ENCODE peak calls at places on chromosome 6, in six cellular contexts. V is uterus, R is tibial artery, U is adrenal gland, Z is cardiac muscle cell, W is lower lobe of right lung. N is an unnamed sample. For H3K4me1, the result is how much of the 10 kb centered on the place peaks cover.

GRCh38 chr6:14824060-14824834 is 421.6 kb upstream of the JARID2 start:
- DNase-seq in V (no peak), R (no peak), U (no peak), Z (peak), W (no peak), N (no peak)

GRCh38 chr6:44072452-44072958 is 54.7 kb downstream of the MRPL14 start:
- DNase-seq in V (no peak), R (no peak), U (no peak), Z (no peak), W (no peak), N (peak)

GRCh38 chr6:106790146-106790770 is 160.9 kb downstream of the QRSL1 start:
- DNase-seq in V (no peak), R (no peak), U (no peak), Z (no peak), W (no peak), N (no peak)

GRCh38 chr6:17281100-17281496 is at the start of gene RBM24:
- DNase-seq in V (peak), R (peak), U (peak), Z (peak), W (peak), N (peak)

GRCh38 chr6:94769197-94769596 is 808.1 kb upstream of the MANEA start:
- DNase-seq in V (no peak), R (no peak), U (no peak), Z (no peak), W (no peak), N (no peak)

GRCh38 chr6:157602521-157603288 is 220.3 kb upstream of the SNX9 start:
- DNase-seq in V (peak), R (no peak), U (no peak), Z (no peak), W (no peak), N (no peak)

GRCh38 chr6:1094306-1094705 is 217.6 kb upstream of the FOXQ1 start:
- DNase-seq in V (no peak), R (no peak), U (no peak), Z (no peak), W (no peak), N (no peak)

GRCh38 chr6:168496932-168497331 is 55.9 kb downstream of the SMOC2 start:
- DNase-seq in V (no peak), R (no peak), U (no peak), Z (no peak), W (no peak), N (no peak)

GRCh38 chr6:145204258-145204766 is 531.0 kb downstream of the EPM2A start:
- DNase-seq in V (no peak), R (no peak), U (no peak), Z (no peak), W (no peak), N (no peak)

GRCh38 chr6:43733471-43734293 is 36.3 kb upstream of the VEGFA start:
- DNase-seq in V (no peak), R (no peak), U (peak), Z (no peak), W (no peak), N (peak)

GRCh38 chr6:24245275-24245674 is 112.6 kb downstream of the DCDC2 start:
- DNase-seq in V (no peak), R (no peak), U (no peak), Z (no peak), W (no peak), N (no peak)

GRCh38 chr6:8064638-8065518 is 689 bp upstream of the BLOC1S5 start:
- DNase-seq in V (no peak), R (no peak), U (no peak), Z (no peak), W (no peak), N (no peak)

GRCh38 chr6:153602387-153602786 is 436.7 kb upstream of the OPRM1 start:
- DNase-seq in V (no peak), R (no peak), U (no peak), Z (no peak), W (no peak), N (no peak)

GRCh38 chr6:137867685-137868509 is 838 bp downstream of the TNFAIP3 start:
- DNase-seq in V (peak), R (no peak), U (no peak), Z (no peak), W (peak), N (peak)

GRCh38 chr6:165233089-165233488 is 76.3 kb downstream of the C6orf118 start:
- DNase-seq in V (no peak), R (no peak), U (no peak), Z (no peak), W (no peak), N (no peak)

GRCh38 chr6:169720207-169720855 is 4.0 kb downstream of the PHF10 start:
- DNase-seq in V (no peak), R (no peak), U (no peak), Z (no peak), W (no peak), N (no peak)

GRCh38 chr6:169723200-169723909 is 945 bp downstream of the PHF10 start:
- DNase-seq in V (peak), R (peak), U (peak), Z (peak), W (peak), N (peak)

GRCh38 chr6:169723991-169724553 is at the start of gene PHF10:
- DNase-seq in V (no peak), R (peak), U (no peak), Z (peak), W (peak), N (peak)

GRCh38 chr6:169724554-169725269 is 412 bp upstream of the PHF10 start:
- DNase-seq in V (peak), R (no peak), U (peak), Z (no peak), W (peak), N (peak)

DNA sequence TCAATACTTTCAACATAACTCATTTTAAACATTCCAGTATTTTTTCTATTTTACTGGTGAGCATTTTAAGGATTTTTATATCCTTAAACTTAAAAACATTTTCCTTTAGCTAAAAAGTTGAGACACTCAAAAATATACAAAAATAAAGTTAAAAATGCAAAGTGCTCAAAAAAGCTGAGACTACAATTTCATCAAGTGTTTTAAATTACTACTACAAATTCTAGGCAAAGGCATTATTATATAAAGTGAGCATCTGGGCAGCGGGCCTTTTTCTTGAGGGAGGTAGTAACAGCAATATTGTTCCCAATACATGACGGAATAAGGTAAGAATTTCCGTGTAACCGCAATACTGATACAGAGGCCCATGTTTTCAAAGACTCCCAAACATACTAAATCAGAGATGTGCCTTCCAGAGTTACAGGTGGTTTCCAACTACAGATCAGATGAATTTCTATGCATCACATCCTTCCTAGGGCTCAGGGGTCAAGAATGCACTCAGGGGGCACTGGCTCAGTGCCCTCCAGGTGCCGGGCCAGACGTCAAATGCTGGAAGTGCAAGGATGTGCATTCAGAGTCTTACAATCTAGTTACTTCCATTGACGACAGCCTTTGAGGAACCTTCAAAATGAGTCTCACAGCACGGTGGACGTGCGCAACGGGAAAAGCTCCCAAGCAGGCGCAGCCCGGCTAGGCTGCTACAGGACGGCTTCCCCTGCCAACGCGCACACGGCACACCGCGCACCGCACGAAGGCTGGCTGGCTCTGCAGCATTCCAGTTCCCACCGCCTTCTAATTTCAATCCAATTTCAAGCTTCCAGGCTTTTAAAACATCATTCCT is 1.7 kb downstream of the PHF10 start:
- DNase-seq in V (no peak), R (peak), U (peak), Z (peak), W (peak), N (peak)
- H3K4me1 ChIP-seq in V (under half), R (under half), U (under half), Z (under half), W (under half), N (half or more)

DNA sequence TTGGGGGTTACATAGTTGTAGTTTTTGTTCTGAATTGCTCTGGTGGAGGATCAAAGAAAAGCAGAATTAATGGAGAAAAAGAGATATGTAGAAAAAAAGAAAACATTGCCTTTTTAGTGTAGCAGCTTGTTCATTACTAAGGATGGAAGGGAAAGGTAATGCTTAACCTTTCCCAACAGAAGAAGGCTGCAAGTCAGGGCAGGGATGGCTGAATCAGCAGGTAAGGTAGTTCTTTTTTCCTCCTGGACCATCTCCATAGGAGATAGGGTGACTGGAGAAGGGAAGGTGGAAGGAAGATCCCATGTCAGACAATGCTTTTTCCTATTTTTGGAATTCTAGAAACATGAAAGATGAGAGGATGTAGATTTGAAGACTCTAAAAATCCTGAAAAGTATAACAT is 79.4 kb upstream of the SUPT3H start:
- DNase-seq in V (no peak), R (no peak), U (no peak), Z (no peak), W (no peak), N (no peak)
- H3K4me1 ChIP-seq in V (under half), R (under half), U (under half), Z (under half), W (under half), N (under half)

GRCh38 chr6:41715779-41716515 is 19.5 kb downstream of the TFEB start:
- DNase-seq in V (no peak), R (no peak), U (no peak), Z (no peak), W (peak), N (no peak)
- H3K4me1 ChIP-seq in V (under half), R (half or more), U (under half), Z (half or more), W (half or more), N (under half)

DNA sequence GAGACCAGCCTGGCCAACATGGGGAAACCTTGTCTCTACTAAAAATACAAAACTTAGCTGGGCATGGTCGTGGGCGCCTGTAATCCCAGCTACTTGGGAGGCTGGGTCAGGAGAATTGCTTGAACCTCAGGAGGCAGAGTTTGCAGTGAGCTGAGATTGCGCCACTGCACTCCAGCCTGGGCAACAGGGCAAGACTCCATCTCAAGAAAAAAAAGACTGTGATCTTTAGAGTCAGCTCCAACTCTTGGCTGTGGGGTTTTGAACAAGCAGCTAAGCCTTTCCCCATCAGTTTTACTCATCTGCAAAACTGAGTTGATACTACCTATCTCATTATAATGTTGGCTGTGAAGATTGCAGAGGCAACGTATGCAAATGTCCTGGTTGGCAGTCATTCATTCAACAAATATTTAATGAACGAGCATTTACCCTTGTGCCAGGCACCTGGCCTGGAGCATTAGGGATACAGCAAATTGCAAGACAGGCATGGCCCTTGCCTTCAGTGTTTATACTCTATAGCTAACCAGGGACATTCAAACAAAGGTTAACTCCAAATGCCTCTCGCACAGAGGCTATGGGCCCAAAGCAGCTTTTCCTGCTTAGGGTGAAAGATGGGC is 37.9 kb downstream of the ILRUN start:
- DNase-seq in V (no peak), R (no peak), U (no peak), Z (no peak), W (no peak), N (peak)
- H3K4me1 ChIP-seq in V (under half), R (under half), U (under half), Z (under half), W (half or more), N (half or more)

DNA sequence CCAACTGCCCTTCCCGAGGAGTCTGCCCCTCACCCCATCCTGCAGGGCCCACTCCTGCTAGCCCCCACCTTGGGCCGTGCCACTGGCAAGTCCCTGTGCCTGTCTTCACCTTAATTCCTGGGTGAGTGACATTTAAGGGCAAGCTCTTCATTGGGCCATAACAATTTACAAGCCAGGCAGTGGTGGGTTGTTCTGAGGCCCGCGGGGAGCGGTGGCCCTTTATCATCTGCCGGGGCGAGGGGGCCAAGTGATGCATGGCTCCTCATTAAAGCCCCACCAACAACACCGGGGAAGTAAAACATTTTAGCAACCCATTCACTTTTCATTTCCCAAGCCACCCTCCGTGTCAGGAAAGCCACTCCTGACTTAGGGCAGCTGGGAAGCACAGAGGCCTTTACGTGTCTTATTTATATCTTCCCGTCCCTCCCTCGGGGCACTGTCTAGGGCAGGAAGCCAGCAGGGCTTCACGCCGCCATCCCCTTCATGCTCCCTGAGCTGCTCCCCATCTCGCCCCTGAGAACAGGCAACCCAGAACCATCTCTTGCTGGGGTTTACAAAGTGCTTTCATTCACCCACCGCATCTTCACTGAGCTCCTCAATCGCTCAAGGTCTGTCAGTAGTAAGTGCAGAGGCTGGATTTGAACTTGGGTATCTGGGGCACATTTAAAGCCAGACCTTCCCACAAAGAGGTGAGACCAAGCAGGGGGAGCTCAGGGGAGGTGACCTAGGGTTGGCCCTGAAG is 55.5 kb upstream of the CCDC167 start:
- DNase-seq in V (no peak), R (no peak), U (no peak), Z (no peak), W (no peak), N (no peak)
- H3K4me1 ChIP-seq in V (under half), R (under half), U (under half), Z (under half), W (under half), N (under half)

GRCh38 chr6:71481021-71481420 is 192.4 kb downstream of the OGFRL1 start:
- DNase-seq in V (no peak), R (no peak), U (no peak), Z (no peak), W (no peak), N (no peak)
- H3K4me1 ChIP-seq in V (under half), R (under half), U (under half), Z (under half), W (under half), N (under half)

GRCh38 chr6:136532030-136532429 is 18.2 kb downstream of the MAP7 start:
- DNase-seq in V (no peak), R (no peak), U (no peak), Z (no peak), W (no peak), N (no peak)

GRCh38 chr6:136526937-136527336 is 23.3 kb downstream of the MAP7 start:
- DNase-seq in V (no peak), R (no peak), U (no peak), Z (no peak), W (no peak), N (no peak)

GRCh38 chr6:136528477-136528876 is 21.7 kb downstream of the MAP7 start:
- DNase-seq in V (no peak), R (no peak), U (no peak), Z (no peak), W (no peak), N (no peak)

GRCh38 chr6:136527831-136528230 is 22.4 kb downstream of the MAP7 start:
- DNase-seq in V (no peak), R (no peak), U (no peak), Z (no peak), W (no peak), N (no peak)

GRCh38 chr6:136529655-136530054 is 20.6 kb downstream of the MAP7 start:
- DNase-seq in V (no peak), R (no peak), U (no peak), Z (no peak), W (no peak), N (no peak)
- H3K4me1 ChIP-seq in V (under half), R (under half), U (under half), Z (under half), W (under half), N (under half)

N was measured in stomach.